ENCODE peak calls at places on chromosomes 3 and 15, in eight cellular contexts. L, J, F, C, V, K, U and I are unnamed samples.

GRCh38 chr15:78242128-78242527 is 7.8 kb upstream of the ACSBG1 start:
- DNase-seq in L (no peak), J (peak), F (peak), C (no peak), V (no peak), K (peak), U (no peak), I (peak)

GRCh38 chr15:35397027-35397426 is 148.9 kb downstream of the DPH6 start:
- DNase-seq in L (no peak), J (no peak), F (no peak), C (no peak), V (no peak), K (no peak), U (no peak), I (no peak)

GRCh38 chr3:146814601-146815315 is 209.6 kb upstream of the PLSCR5 start:
- DNase-seq in L (no peak), J (no peak), F (no peak), C (no peak), V (no peak), K (no peak), U (no peak), I (no peak)

GRCh38 chr3:57911588-57911987 is 96.6 kb upstream of the FLNB start:
- DNase-seq in L (no peak), J (no peak), F (no peak), C (no peak), V (no peak), K (no peak), U (no peak), I (no peak)

GRCh38 chr3:58693929-58694850 is 27.6 kb upstream of the FAM3D start:
- DNase-seq in L (no peak), J (no peak), F (no peak), C (no peak), V (no peak), K (no peak), U (no peak), I (no peak)

GRCh38 chr15:63857459-63857856 is 23.7 kb upstream of the HERC1 start:
- DNase-seq in L (no peak), J (no peak), F (no peak), C (no peak), V (no peak), K (no peak), U (no peak), I (no peak)

GRCh38 chr3:44098666-44099065 is 143.0 kb upstream of the TOPAZ1 start:
- DNase-seq in L (no peak), J (no peak), F (no peak), C (no peak), V (no peak), K (no peak), U (no peak), I (peak)

GRCh38 chr3:158160958-158161357 is 51.1 kb downstream of the RSRC1 start:
- DNase-seq in L (no peak), J (no peak), F (no peak), C (no peak), V (no peak), K (no peak), U (no peak), I (no peak)

GRCh38 chr3:13538520-13539284 is 10.2 kb upstream of the FBLN2 start:
- DNase-seq in L (no peak), J (no peak), F (no peak), C (no peak), V (no peak), K (no peak), U (peak), I (no peak)

GRCh38 chr3:184259878-184260570 is 1.3 kb downstream of the CAMK2N2 start:
- DNase-seq in L (no peak), J (peak), F (no peak), C (no peak), V (no peak), K (peak), U (no peak), I (peak)

GRCh38 chr3:168047190-168047795 is 48.4 kb downstream of the GOLIM4 start:
- DNase-seq in L (no peak), J (peak), F (no peak), C (no peak), V (no peak), K (peak), U (no peak), I (peak)

GRCh38 chr15:43915820-43916660 is 89.2 kb downstream of the WDR76 start:
- DNase-seq in L (no peak), J (no peak), F (no peak), C (no peak), V (no peak), K (no peak), U (no peak), I (no peak)

GRCh38 chr3:141992512-141992911 is 116.1 kb downstream of the ATP1B3 start:
- DNase-seq in L (no peak), J (no peak), F (no peak), C (no peak), V (no peak), K (no peak), U (no peak), I (no peak)

GRCh38 chr3:173221010-173221409 is 80.0 kb upstream of the SPATA16 start:
- DNase-seq in L (no peak), J (peak), F (no peak), C (no peak), V (no peak), K (no peak), U (no peak), I (no peak)

GRCh38 chr3:77530870-77531269 is 491.0 kb downstream of the ROBO2 start:
- DNase-seq in L (peak), J (no peak), F (peak), C (no peak), V (no peak), K (no peak), U (no peak), I (peak)

GRCh38 chr3:15287565-15288330 is 44.6 kb downstream of the SH3BP5 start:
- DNase-seq in L (no peak), J (no peak), F (no peak), C (no peak), V (no peak), K (no peak), U (no peak), I (no peak)

GRCh38 chr3:36993326-36994283 is at the start of gene MLH1:
- DNase-seq in L (no peak), J (no peak), F (peak), C (peak), V (peak), K (peak), U (peak), I (peak)

GRCh38 chr15:88908697-88909621 is 4.2 kb downstream of the MFGE8 start:
- DNase-seq in L (no peak), J (no peak), F (no peak), C (no peak), V (no peak), K (no peak), U (no peak), I (no peak)

GRCh38 chr3:31159331-31160039 is 265.0 kb upstream of the GADL1 start:
- DNase-seq in L (no peak), J (no peak), F (no peak), C (no peak), V (no peak), K (no peak), U (no peak), I (no peak)

GRCh38 chr3:135229018-135229495 is 434.0 kb downstream of the EPHB1 start:
- DNase-seq in L (no peak), J (no peak), F (no peak), C (no peak), V (no peak), K (no peak), U (no peak), I (peak)

GRCh38 chr3:108159865-108160264 is 62.4 kb downstream of the IFT57 start:
- DNase-seq in L (no peak), J (no peak), F (no peak), C (no peak), V (no peak), K (no peak), U (no peak), I (no peak)

GRCh38 chr3:45216210-45216609 is 9.9 kb downstream of the TMEM158 start:
- DNase-seq in L (no peak), J (no peak), F (no peak), C (no peak), V (no peak), K (no peak), U (no peak), I (no peak)